ENCODE peak calls at places on chromosomes 7 and 10, in ten cellular contexts. Q, V, Z, R, F, H, C, U, G and J are unnamed samples. For H3K4me1, the result is how much of the 10 kb centered on the place peaks cover.

GRCh38 chr10:31770307-31770902 is 158.2 kb downstream of the ARHGAP12 start:
- DNase-seq in Q (peak), V (no peak), Z (peak), R (peak), F (no peak), H (peak), C (peak), U (no peak), G (no peak), J (no peak)

GRCh38 chr7:484365-485101 is 35.1 kb downstream of the PDGFA start:
- DNase-seq in Q (no peak), V (no peak), Z (no peak), R (peak), F (no peak), H (no peak), C (no peak), U (no peak), G (no peak), J (peak)

GRCh38 chr10:101217450-101218281 is 11.6 kb downstream of the LBX1 start:
- DNase-seq in Q (no peak), V (peak), Z (no peak), R (peak), F (peak), H (peak), C (peak), U (no peak), G (no peak), J (no peak)

GRCh38 chr7:154902600-154903082 is 100.3 kb downstream of the PAXIP1 start:
- DNase-seq in Q (no peak), V (no peak), Z (no peak), R (no peak), F (no peak), H (no peak), C (no peak), U (no peak), G (no peak), J (no peak)

GRCh38 chr10:13795653-13796555 is 209.1 kb downstream of the PRPF18 start:
- DNase-seq in Q (no peak), V (no peak), Z (no peak), R (no peak), F (no peak), H (no peak), C (no peak), U (no peak), G (no peak), J (no peak)

GRCh38 chr7:99021941-99022560 is 121.9 kb downstream of the SMURF1 start:
- DNase-seq in Q (no peak), V (no peak), Z (no peak), R (no peak), F (peak), H (no peak), C (no peak), U (no peak), G (no peak), J (no peak)

GRCh38 chr10:120414946-120415345 is 42.1 kb upstream of the PLPP4 start:
- DNase-seq in Q (no peak), V (no peak), Z (no peak), R (no peak), F (no peak), H (no peak), C (no peak), U (no peak), G (no peak), J (no peak)

GRCh38 chr7:7119668-7120208 is 62.6 kb upstream of the C1GALT1 start:
- DNase-seq in Q (no peak), V (no peak), Z (no peak), R (peak), F (no peak), H (no peak), C (no peak), U (no peak), G (no peak), J (no peak)

GRCh38 chr10:84264611-84265141 is 19.8 kb downstream of the RGR start:
- DNase-seq in Q (peak), V (peak), Z (peak), R (peak), F (peak), H (peak), C (peak), U (no peak), G (peak), J (no peak)

GRCh38 chr10:3902809-3903410 is 117.9 kb upstream of the KLF6 start:
- DNase-seq in Q (no peak), V (no peak), Z (no peak), R (no peak), F (no peak), H (no peak), C (no peak), U (no peak), G (no peak), J (no peak)

GRCh38 chr10:17460732-17461131 is 6.3 kb upstream of the ST8SIA6 start:
- DNase-seq in Q (no peak), V (no peak), Z (no peak), R (no peak), F (no peak), H (no peak), C (no peak), U (no peak), G (no peak), J (no peak)

GRCh38 chr10:878895-879294 is 52.6 kb downstream of the LARP4B start:
- DNase-seq in Q (no peak), V (no peak), Z (no peak), R (no peak), F (no peak), H (no peak), C (no peak), U (no peak), G (no peak), J (no peak)

GRCh38 chr10:103816431-103816830 is 38.9 kb downstream of the SH3PXD2A start:
- DNase-seq in Q (no peak), V (no peak), Z (no peak), R (no peak), F (no peak), H (no peak), C (no peak), U (no peak), G (peak), J (no peak)

GRCh38 chr10:78335691-78336401 is 302.2 kb downstream of the RPS24 start:
- DNase-seq in Q (no peak), V (peak), Z (peak), R (peak), F (no peak), H (no peak), C (no peak), U (no peak), G (no peak), J (peak)

GRCh38 chr7:1536768-1537630 is 6.5 kb downstream of the MAFK start:
- DNase-seq in Q (no peak), V (peak), Z (peak), R (peak), F (peak), H (peak), C (peak), U (no peak), G (peak), J (peak)

GRCh38 chr7:6640246-6640721 is 3.2 kb downstream of the ZNF316 start:
- DNase-seq in Q (no peak), V (no peak), Z (no peak), R (peak), F (no peak), H (peak), C (peak), U (no peak), G (no peak), J (no peak)

GRCh38 chr10:116756277-116756676 is 13.9 kb upstream of the HSPA12A start:
- DNase-seq in Q (no peak), V (no peak), Z (peak), R (peak), F (no peak), H (no peak), C (no peak), U (no peak), G (no peak), J (no peak)

GRCh38 chr10:132607961-132608495 is 70.4 kb downstream of the INPP5A start:
- DNase-seq in Q (no peak), V (no peak), Z (peak), R (no peak), F (no peak), H (no peak), C (no peak), U (no peak), G (no peak), J (peak)

GRCh38 chr10:3469639-3470020 is 297.0 kb upstream of the PITRM1 start:
- DNase-seq in Q (no peak), V (no peak), Z (no peak), R (no peak), F (no peak), H (no peak), C (no peak), U (no peak), G (no peak), J (no peak)

GRCh38 chr10:62230344-62231138 is 38.1 kb downstream of the RTKN2 start:
- DNase-seq in Q (no peak), V (no peak), Z (no peak), R (no peak), F (no peak), H (no peak), C (no peak), U (no peak), G (no peak), J (no peak)

GRCh38 chr10:62234284-62234605 is 34.4 kb downstream of the RTKN2 start:
- DNase-seq in Q (no peak), V (no peak), Z (no peak), R (no peak), F (no peak), H (no peak), C (no peak), U (no peak), G (no peak), J (no peak)

GRCh38 chr10:62231371-62231770 is 37.3 kb downstream of the RTKN2 start:
- DNase-seq in Q (no peak), V (no peak), Z (no peak), R (no peak), F (no peak), H (no peak), C (no peak), U (no peak), G (no peak), J (no peak)

GRCh38 chr10:62231805-62232204 is 36.8 kb downstream of the RTKN2 start:
- DNase-seq in Q (no peak), V (no peak), Z (no peak), R (no peak), F (no peak), H (no peak), C (no peak), U (no peak), G (no peak), J (no peak)

GRCh38 chr10:62233494-62234283 is 35.0 kb downstream of the RTKN2 start:
- DNase-seq in Q (no peak), V (no peak), Z (no peak), R (no peak), F (no peak), H (no peak), C (no peak), U (no peak), G (no peak), J (no peak)
- H3K4me1 ChIP-seq in Q (under half), V (under half), Z (under half), R (under half), F (under half), H (under half), C (under half), U (under half), G (under half), J (under half)

DNA sequence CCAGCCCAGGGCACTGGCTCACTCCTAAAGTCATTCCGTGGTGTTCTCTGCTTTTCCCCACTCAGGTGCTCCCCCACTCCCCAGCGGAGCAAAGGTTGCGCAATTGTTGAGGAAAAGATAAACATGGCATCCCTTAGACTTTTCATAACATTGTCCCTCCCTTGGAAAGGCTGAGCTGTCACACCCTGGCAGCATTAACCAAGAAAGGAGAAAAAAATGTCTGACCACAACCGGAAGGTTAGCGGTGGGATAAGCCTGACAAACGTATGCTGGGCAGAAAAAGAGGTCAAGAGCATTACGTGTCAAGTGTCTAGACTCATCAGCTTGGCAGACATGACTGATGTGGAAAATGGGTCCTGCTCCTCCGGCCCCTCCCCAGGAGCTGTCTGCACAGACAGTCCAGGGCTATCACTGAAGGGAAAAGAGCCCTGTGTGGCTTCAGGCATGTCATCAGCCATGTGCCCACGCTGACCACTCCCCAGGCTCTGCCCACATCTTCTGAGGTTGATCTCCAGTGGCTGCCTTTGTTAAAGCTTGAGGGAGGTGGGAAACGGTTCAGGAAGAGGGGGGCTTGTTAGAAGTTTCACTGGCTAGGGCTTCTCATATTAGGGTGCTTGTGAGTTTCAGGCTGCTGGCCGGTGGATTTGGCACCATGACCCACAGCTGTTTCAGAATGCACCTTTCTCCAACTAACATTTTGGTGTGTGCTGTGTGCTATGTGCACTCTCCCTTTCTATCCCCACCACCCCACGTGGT is 30.1 kb downstream of the BTBD16 start:
- DNase-seq in Q (no peak), V (no peak), Z (no peak), R (no peak), F (peak), H (no peak), C (no peak), U (no peak), G (no peak), J (no peak)
- H3K27ac ChIP-seq in Q (no peak), V (peak), Z (no peak), R (no peak), F (no peak), H (no peak), C (no peak), U (peak), G (no peak), J (no peak)

GRCh38 chr10:71638087-71638576 is 81.4 kb downstream of the C10orf105 start:
- DNase-seq in Q (no peak), V (no peak), Z (no peak), R (peak), F (peak), H (peak), C (peak), U (no peak), G (no peak), J (no peak)

GRCh38 chr10:71637305-71637704 is 82.3 kb downstream of the C10orf105 start:
- DNase-seq in Q (no peak), V (no peak), Z (no peak), R (no peak), F (no peak), H (no peak), C (no peak), U (no peak), G (no peak), J (no peak)

GRCh38 chr10:71636588-71636987 is 83.0 kb downstream of the C10orf105 start:
- DNase-seq in Q (no peak), V (no peak), Z (no peak), R (no peak), F (no peak), H (no peak), C (no peak), U (no peak), G (no peak), J (no peak)

GRCh38 chr10:71639412-71639719 is 80.2 kb downstream of the C10orf105 start:
- DNase-seq in Q (no peak), V (no peak), Z (no peak), R (no peak), F (no peak), H (no peak), C (no peak), U (no peak), G (no peak), J (no peak)

DNA sequence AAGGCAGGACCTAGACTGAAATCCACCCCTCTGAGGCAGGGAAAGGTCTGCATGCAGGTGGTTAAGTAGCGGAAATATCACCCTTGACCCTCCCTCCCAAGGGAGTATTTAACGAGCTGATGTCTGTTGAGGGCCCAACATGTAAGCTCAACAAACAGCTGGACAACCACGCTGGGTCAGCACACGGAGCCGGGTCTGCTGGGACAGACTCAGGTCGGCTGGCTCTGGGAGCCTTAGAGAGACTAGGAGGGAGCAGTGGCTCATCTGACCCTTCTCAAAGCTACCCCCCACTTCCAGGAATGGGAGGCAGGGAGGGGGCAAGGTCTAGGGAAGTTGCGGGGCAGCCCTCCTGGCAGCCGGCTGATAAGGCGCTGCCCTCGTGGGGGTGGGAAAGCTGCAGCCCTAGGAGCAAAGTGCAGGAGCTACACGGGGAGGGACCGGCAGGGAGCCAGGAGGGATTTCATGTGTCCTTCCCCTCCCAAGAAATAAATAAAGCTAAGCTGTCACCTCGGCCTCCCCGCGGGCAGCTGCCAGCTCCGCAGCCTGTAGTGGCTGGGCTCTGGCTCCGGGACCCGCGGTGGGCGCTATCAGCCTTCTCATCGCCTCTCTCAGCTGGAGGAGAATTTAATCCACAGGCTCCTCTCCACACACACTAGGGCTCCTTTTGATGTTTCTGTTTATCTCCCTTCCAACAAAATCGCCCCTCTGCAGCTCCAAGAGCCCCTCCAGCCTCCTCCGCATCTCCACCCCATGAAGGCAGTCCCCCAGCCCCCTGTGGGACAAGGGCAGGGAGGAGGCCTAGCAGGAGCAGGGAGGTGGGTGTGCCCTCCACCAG is 80.8 kb downstream of the C10orf105 start:
- DNase-seq in Q (no peak), V (no peak), Z (no peak), R (no peak), F (no peak), H (peak), C (no peak), U (no peak), G (no peak), J (no peak)
- H3K4me1 ChIP-seq in Q (under half), V (under half), Z (under half), R (under half), F (under half), H (half or more), C (half or more), U (under half), G (under half), J (under half)

DNA sequence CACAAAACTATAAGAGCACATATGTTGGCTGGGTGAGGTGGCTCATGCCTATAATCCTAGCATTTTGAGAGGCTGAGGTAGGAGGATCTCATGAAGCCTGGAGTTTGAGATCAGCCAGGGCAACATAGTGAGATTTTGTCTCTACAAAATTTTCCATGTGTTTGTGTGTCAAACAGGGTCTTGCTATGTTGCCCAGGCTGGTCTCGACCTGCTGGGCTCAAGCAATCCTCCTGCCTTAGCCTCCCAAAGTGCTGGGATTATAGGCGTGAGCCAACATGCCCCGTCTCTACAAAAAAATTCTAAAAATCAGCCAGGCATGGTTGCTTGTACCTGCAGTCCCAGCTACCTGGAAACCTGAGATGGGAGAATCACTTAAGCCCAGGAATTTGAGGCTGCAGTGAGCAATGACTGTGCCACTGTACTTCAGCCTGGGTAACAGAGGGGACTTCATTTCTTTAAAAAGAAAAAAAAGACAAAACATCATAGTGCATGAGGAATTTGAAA is 28.3 kb downstream of the FZD9 start:
- DNase-seq in Q (no peak), V (no peak), Z (no peak), R (no peak), F (no peak), H (no peak), C (no peak), U (no peak), G (no peak), J (no peak)
- H3K27ac ChIP-seq in Q (no peak), V (no peak), Z (no peak), R (no peak), F (no peak), H (no peak), C (no peak), U (no peak), G (no peak), J (no peak)

GRCh38 chr7:148704966-148705365 is 6.3 kb downstream of the CUL1 start:
- DNase-seq in Q (no peak), V (no peak), Z (no peak), R (no peak), F (no peak), H (no peak), C (no peak), U (no peak), G (no peak), J (no peak)
- H3K4me1 ChIP-seq in Q (half or more), V (half or more), Z (half or more), R (under half), F (under half), H (under half), C (half or more), U (under half), G (under half), J (under half)

DNA sequence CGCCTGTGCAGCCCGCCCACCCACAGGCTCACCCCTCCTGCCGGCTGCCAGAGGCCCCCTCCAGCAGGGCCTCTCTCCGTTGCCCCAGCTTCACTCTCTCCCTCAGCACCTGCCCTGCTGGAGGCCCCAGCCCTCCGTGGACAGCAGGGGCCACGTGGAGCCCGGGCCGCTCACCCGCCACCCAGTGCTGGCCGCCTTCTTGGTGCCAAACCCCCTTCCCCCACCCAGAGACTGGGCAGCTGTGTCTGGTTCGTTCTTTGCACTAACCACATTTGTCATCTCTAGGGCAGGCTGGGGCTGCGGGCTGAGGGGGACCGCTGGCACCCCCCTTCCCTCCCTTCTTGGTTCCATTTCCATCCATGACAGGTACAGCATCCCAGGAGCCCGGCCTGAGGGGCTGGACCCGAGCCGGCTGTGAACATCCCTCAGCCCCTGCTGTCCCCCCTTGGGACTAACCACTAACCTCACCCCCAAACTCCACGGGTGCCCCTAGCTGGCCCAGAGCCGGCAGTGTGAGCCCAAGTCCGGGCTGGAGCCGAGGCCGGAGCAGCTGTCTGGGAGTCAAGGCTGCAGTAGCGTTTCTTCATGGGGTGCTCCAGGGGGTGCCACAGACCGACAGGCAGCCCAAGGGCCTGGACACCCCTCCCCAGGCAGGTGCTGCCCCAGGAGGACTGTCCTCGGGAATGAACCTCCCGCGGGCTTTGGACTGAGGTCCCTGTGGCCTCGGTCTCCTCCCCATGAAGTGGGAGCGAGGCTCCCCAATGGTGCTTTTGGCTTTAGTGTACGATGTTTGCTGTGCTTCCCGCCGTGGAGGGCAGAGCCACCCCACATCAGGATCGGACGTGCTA is 25.5 kb upstream of the AMZ1 start:
- DNase-seq in Q (no peak), V (no peak), Z (no peak), R (peak), F (no peak), H (no peak), C (no peak), U (no peak), G (no peak), J (no peak)
- H3K27ac ChIP-seq in Q (no peak), V (no peak), Z (no peak), R (no peak), F (no peak), H (no peak), C (peak), U (no peak), G (no peak), J (no peak)